ENCODE peak calls at places on chromosomes 12 and 14, in eight cellular contexts. One of them, this sample, is unnamed.

GRCh38 chr14:31339743-31340142 is 80.6 kb downstream of the HEATR5A start:
- DNase-seq in hepatocyte: no peak
- DNase-seq in esophagus squamous epithelium: no peak
- DNase-seq in SK-N-SH: no peak
- DNase-seq in A549: no peak
- DNase-seq in IMR-90: no peak
- DNase-seq in tibial artery: no peak
- DNase-seq in upper lobe of right lung: no peak
- DNase-seq in this sample: no peak

GRCh38 chr14:61659582-61659981 is 35.7 kb upstream of the HIF1A start:
- DNase-seq in hepatocyte: no peak
- DNase-seq in esophagus squamous epithelium: no peak
- DNase-seq in SK-N-SH: no peak
- DNase-seq in A549: no peak
- DNase-seq in IMR-90: peak
- DNase-seq in tibial artery: no peak
- DNase-seq in upper lobe of right lung: no peak
- DNase-seq in this sample: no peak

GRCh38 chr12:14111230-14111865 is 129.9 kb upstream of the GRIN2B start:
- DNase-seq in hepatocyte: peak
- DNase-seq in esophagus squamous epithelium: no peak
- DNase-seq in SK-N-SH: peak
- DNase-seq in A549: peak
- DNase-seq in IMR-90: no peak
- DNase-seq in tibial artery: no peak
- DNase-seq in upper lobe of right lung: no peak
- DNase-seq in this sample: peak

GRCh38 chr14:73785834-73786631 is 65.6 kb upstream of the PTGR2 start:
- DNase-seq in hepatocyte: peak
- DNase-seq in esophagus squamous epithelium: no peak
- DNase-seq in SK-N-SH: peak
- DNase-seq in A549: peak
- DNase-seq in IMR-90: peak
- DNase-seq in tibial artery: peak
- DNase-seq in upper lobe of right lung: peak
- DNase-seq in this sample: peak

GRCh38 chr14:90239139-90239538 is 17.2 kb upstream of the PSMC1 start:
- DNase-seq in hepatocyte: no peak
- DNase-seq in esophagus squamous epithelium: no peak
- DNase-seq in SK-N-SH: no peak
- DNase-seq in A549: peak
- DNase-seq in IMR-90: no peak
- DNase-seq in tibial artery: no peak
- DNase-seq in upper lobe of right lung: no peak
- DNase-seq in this sample: no peak

GRCh38 chr12:88334271-88334670 is 192.2 kb downstream of the TMTC3 start:
- DNase-seq in hepatocyte: peak
- DNase-seq in esophagus squamous epithelium: no peak
- DNase-seq in SK-N-SH: no peak
- DNase-seq in A549: no peak
- DNase-seq in IMR-90: peak
- DNase-seq in tibial artery: no peak
- DNase-seq in upper lobe of right lung: no peak
- DNase-seq in this sample: no peak

GRCh38 chr14:55301722-55302121 is 30.5 kb downstream of the FBXO34 start:
- DNase-seq in hepatocyte: peak
- DNase-seq in esophagus squamous epithelium: no peak
- DNase-seq in SK-N-SH: peak
- DNase-seq in A549: peak
- DNase-seq in IMR-90: peak
- DNase-seq in tibial artery: no peak
- DNase-seq in upper lobe of right lung: no peak
- DNase-seq in this sample: no peak

GRCh38 chr12:62625238-62625637 is 158.6 kb downstream of the MON2 start:
- DNase-seq in hepatocyte: peak
- DNase-seq in esophagus squamous epithelium: no peak
- DNase-seq in SK-N-SH: no peak
- DNase-seq in A549: no peak
- DNase-seq in IMR-90: peak
- DNase-seq in tibial artery: no peak
- DNase-seq in upper lobe of right lung: no peak
- DNase-seq in this sample: no peak

GRCh38 chr12:98057701-98058100 is 457.7 kb upstream of the TMPO start:
- DNase-seq in hepatocyte: no peak
- DNase-seq in esophagus squamous epithelium: no peak
- DNase-seq in SK-N-SH: no peak
- DNase-seq in A549: no peak
- DNase-seq in IMR-90: no peak
- DNase-seq in tibial artery: no peak
- DNase-seq in upper lobe of right lung: no peak
- DNase-seq in this sample: no peak

GRCh38 chr12:109098142-109098652 is 800 bp downstream of the UNG start:
- DNase-seq in hepatocyte: peak
- DNase-seq in esophagus squamous epithelium: no peak
- DNase-seq in SK-N-SH: no peak
- DNase-seq in A549: no peak
- DNase-seq in IMR-90: peak
- DNase-seq in tibial artery: peak
- DNase-seq in upper lobe of right lung: peak
- DNase-seq in this sample: no peak

GRCh38 chr14:20690848-20691640 is 2.5 kb downstream of the ANG start:
- DNase-seq in hepatocyte: peak
- DNase-seq in esophagus squamous epithelium: no peak
- DNase-seq in SK-N-SH: peak
- DNase-seq in A549: peak
- DNase-seq in IMR-90: peak
- DNase-seq in tibial artery: no peak
- DNase-seq in upper lobe of right lung: no peak
- DNase-seq in this sample: no peak

GRCh38 chr14:36258241-36258640 is 62.2 kb downstream of the MBIP start:
- DNase-seq in hepatocyte: no peak
- DNase-seq in esophagus squamous epithelium: no peak
- DNase-seq in SK-N-SH: no peak
- DNase-seq in A549: no peak
- DNase-seq in IMR-90: no peak
- DNase-seq in tibial artery: no peak
- DNase-seq in upper lobe of right lung: no peak
- DNase-seq in this sample: no peak

GRCh38 chr14:36256131-36256801 is 64.2 kb downstream of the MBIP start:
- DNase-seq in hepatocyte: peak
- DNase-seq in esophagus squamous epithelium: no peak
- DNase-seq in SK-N-SH: no peak
- DNase-seq in A549: no peak
- DNase-seq in IMR-90: no peak
- DNase-seq in tibial artery: no peak
- DNase-seq in upper lobe of right lung: no peak
- DNase-seq in this sample: no peak

GRCh38 chr14:36254020-36254614 is 66.3 kb downstream of the MBIP start:
- DNase-seq in hepatocyte: peak
- DNase-seq in esophagus squamous epithelium: no peak
- DNase-seq in SK-N-SH: no peak
- DNase-seq in A549: no peak
- DNase-seq in IMR-90: peak
- DNase-seq in tibial artery: no peak
- DNase-seq in upper lobe of right lung: no peak
- DNase-seq in this sample: no peak
- TF ChIP-seq CTCF in hepatocyte: peak
- TF ChIP-seq CTCF in esophagus squamous epithelium: no peak
- TF ChIP-seq CTCF in SK-N-SH: peak
- TF ChIP-seq CTCF in A549: no peak
- TF ChIP-seq CTCF in IMR-90: peak
- TF ChIP-seq CTCF in tibial artery: no peak
- TF ChIP-seq CTCF in upper lobe of right lung: peak
- TF ChIP-seq CTCF in this sample: no peak

GRCh38 chr14:88189040-88189839 is 133.8 kb downstream of the KCNK10 start:
- DNase-seq in hepatocyte: peak
- DNase-seq in esophagus squamous epithelium: no peak
- DNase-seq in SK-N-SH: peak
- DNase-seq in A549: peak
- DNase-seq in IMR-90: peak
- DNase-seq in tibial artery: no peak
- DNase-seq in upper lobe of right lung: no peak
- DNase-seq in this sample: peak
- H3K4me3 ChIP-seq in hepatocyte: no peak
- H3K4me3 ChIP-seq in esophagus squamous epithelium: no peak
- H3K4me3 ChIP-seq in SK-N-SH: no peak
- H3K4me3 ChIP-seq in A549: no peak
- H3K4me3 ChIP-seq in IMR-90: peak
- H3K4me3 ChIP-seq in tibial artery: no peak
- H3K4me3 ChIP-seq in upper lobe of right lung: peak
- H3K4me3 ChIP-seq in this sample: peak

GRCh38 chr14:105092912-105093425 is 27.7 kb upstream of the GPR132 start:
- DNase-seq in hepatocyte: peak
- DNase-seq in esophagus squamous epithelium: no peak
- DNase-seq in SK-N-SH: peak
- DNase-seq in A549: peak
- DNase-seq in IMR-90: peak
- DNase-seq in tibial artery: peak
- DNase-seq in upper lobe of right lung: peak
- DNase-seq in this sample: peak
- H3K27ac ChIP-seq in hepatocyte: peak
- H3K27ac ChIP-seq in esophagus squamous epithelium: peak
- H3K27ac ChIP-seq in SK-N-SH: peak
- H3K27ac ChIP-seq in A549: peak
- H3K27ac ChIP-seq in IMR-90: peak
- H3K27ac ChIP-seq in tibial artery: peak
- H3K27ac ChIP-seq in upper lobe of right lung: peak
- H3K27ac ChIP-seq in this sample: peak

GRCh38 chr14:59631237-59631636 is 54.6 kb upstream of the CCDC175 start:
- DNase-seq in hepatocyte: no peak
- DNase-seq in esophagus squamous epithelium: no peak
- DNase-seq in SK-N-SH: peak
- DNase-seq in A549: peak
- DNase-seq in IMR-90: no peak
- DNase-seq in tibial artery: no peak
- DNase-seq in upper lobe of right lung: no peak
- DNase-seq in this sample: peak
- TF ChIP-seq CTCF in hepatocyte: no peak
- TF ChIP-seq CTCF in esophagus squamous epithelium: no peak
- TF ChIP-seq CTCF in SK-N-SH: peak
- TF ChIP-seq CTCF in A549: no peak
- TF ChIP-seq CTCF in IMR-90: no peak
- TF ChIP-seq CTCF in tibial artery: peak
- TF ChIP-seq CTCF in upper lobe of right lung: peak
- TF ChIP-seq CTCF in this sample: peak

GRCh38 chr12:7058850-7059249 is 1.7 kb upstream of the C1S start:
- DNase-seq in hepatocyte: no peak
- DNase-seq in esophagus squamous epithelium: no peak
- DNase-seq in SK-N-SH: no peak
- DNase-seq in A549: no peak
- DNase-seq in IMR-90: no peak
- DNase-seq in tibial artery: no peak
- DNase-seq in upper lobe of right lung: no peak
- DNase-seq in this sample: no peak

GRCh38 chr12:7059780-7060179 is 738 bp upstream of the C1S start:
- DNase-seq in hepatocyte: no peak
- DNase-seq in esophagus squamous epithelium: no peak
- DNase-seq in SK-N-SH: no peak
- DNase-seq in A549: no peak
- DNase-seq in IMR-90: no peak
- DNase-seq in tibial artery: no peak
- DNase-seq in upper lobe of right lung: no peak
- DNase-seq in this sample: no peak

GRCh38 chr12:7060353-7060954 is at the start of gene C1S:
- DNase-seq in hepatocyte: peak
- DNase-seq in esophagus squamous epithelium: no peak
- DNase-seq in SK-N-SH: peak
- DNase-seq in A549: peak
- DNase-seq in IMR-90: peak
- DNase-seq in tibial artery: peak
- DNase-seq in upper lobe of right lung: peak
- DNase-seq in this sample: peak

GRCh38 chr12:7061596-7061995 is 1.1 kb downstream of the C1S start:
- DNase-seq in hepatocyte: no peak
- DNase-seq in esophagus squamous epithelium: no peak
- DNase-seq in SK-N-SH: no peak
- DNase-seq in A549: no peak
- DNase-seq in IMR-90: no peak
- DNase-seq in tibial artery: no peak
- DNase-seq in upper lobe of right lung: no peak
- DNase-seq in this sample: no peak

GRCh38 chr12:7061138-7061537 is 620 bp downstream of the C1S start:
- DNase-seq in hepatocyte: no peak
- DNase-seq in esophagus squamous epithelium: no peak
- DNase-seq in SK-N-SH: no peak
- DNase-seq in A549: no peak
- DNase-seq in IMR-90: no peak
- DNase-seq in tibial artery: no peak
- DNase-seq in upper lobe of right lung: no peak
- DNase-seq in this sample: no peak
- H3K4me3 ChIP-seq in hepatocyte: no peak
- H3K4me3 ChIP-seq in esophagus squamous epithelium: peak
- H3K4me3 ChIP-seq in SK-N-SH: no peak
- H3K4me3 ChIP-seq in A549: peak
- H3K4me3 ChIP-seq in IMR-90: peak
- H3K4me3 ChIP-seq in tibial artery: peak
- H3K4me3 ChIP-seq in upper lobe of right lung: peak
- H3K4me3 ChIP-seq in this sample: no peak

DNA sequence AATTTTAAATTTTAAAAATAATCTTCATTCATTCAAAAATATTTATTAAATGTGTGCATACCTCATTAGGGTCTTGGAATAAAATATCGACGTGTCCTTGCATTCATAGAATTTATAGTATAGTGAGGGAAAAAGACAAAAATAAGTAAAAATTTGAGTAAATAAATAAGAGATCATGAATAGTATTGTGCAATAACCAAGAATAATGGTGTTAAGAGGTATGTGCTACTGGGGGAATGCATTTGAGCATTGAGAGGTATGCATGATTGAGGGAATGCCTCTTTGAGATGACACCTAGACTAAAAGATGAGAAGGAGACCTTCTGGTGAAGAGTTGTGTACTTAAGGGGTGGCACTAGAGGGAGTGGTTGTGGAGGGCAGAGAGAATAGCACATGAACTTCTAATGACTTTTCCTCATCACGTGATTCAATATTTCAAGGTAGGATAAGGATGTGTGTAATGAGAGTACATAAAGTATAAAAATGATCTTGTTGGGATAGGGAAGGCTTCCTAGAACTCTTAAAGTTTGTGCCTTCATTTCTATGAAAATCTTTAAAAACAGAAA is 18.8 kb upstream of the CATSPERB start:
- DNase-seq in hepatocyte: no peak
- DNase-seq in esophagus squamous epithelium: no peak
- DNase-seq in SK-N-SH: no peak
- DNase-seq in A549: no peak
- DNase-seq in IMR-90: no peak
- DNase-seq in tibial artery: no peak
- DNase-seq in upper lobe of right lung: no peak
- DNase-seq in this sample: no peak
- H3K27ac ChIP-seq in hepatocyte: no peak
- H3K27ac ChIP-seq in esophagus squamous epithelium: no peak
- H3K27ac ChIP-seq in SK-N-SH: no peak
- H3K27ac ChIP-seq in A549: no peak
- H3K27ac ChIP-seq in IMR-90: no peak
- H3K27ac ChIP-seq in tibial artery: no peak
- H3K27ac ChIP-seq in upper lobe of right lung: no peak
- H3K27ac ChIP-seq in this sample: no peak

GRCh38 chr12:95918194-95918993 is 24.0 kb downstream of the CCDC38 start:
- DNase-seq in hepatocyte: peak
- DNase-seq in esophagus squamous epithelium: no peak
- DNase-seq in SK-N-SH: peak
- DNase-seq in A549: peak
- DNase-seq in IMR-90: peak
- DNase-seq in tibial artery: no peak
- DNase-seq in upper lobe of right lung: no peak
- DNase-seq in this sample: peak
- TF ChIP-seq CTCF in hepatocyte: peak
- TF ChIP-seq CTCF in esophagus squamous epithelium: peak
- TF ChIP-seq CTCF in SK-N-SH: peak
- TF ChIP-seq CTCF in A549: peak
- TF ChIP-seq CTCF in IMR-90: peak
- TF ChIP-seq CTCF in tibial artery: peak
- TF ChIP-seq CTCF in upper lobe of right lung: peak
- TF ChIP-seq CTCF in this sample: peak

GRCh38 chr12:120980800-120981368 is 2.5 kb downstream of the HNF1A start:
- DNase-seq in hepatocyte: peak
- DNase-seq in esophagus squamous epithelium: no peak
- DNase-seq in SK-N-SH: no peak
- DNase-seq in A549: peak
- DNase-seq in IMR-90: no peak
- DNase-seq in tibial artery: no peak
- DNase-seq in upper lobe of right lung: no peak
- DNase-seq in this sample: no peak
- H3K4me3 ChIP-seq in hepatocyte: peak
- H3K4me3 ChIP-seq in esophagus squamous epithelium: no peak
- H3K4me3 ChIP-seq in SK-N-SH: no peak
- H3K4me3 ChIP-seq in A549: peak
- H3K4me3 ChIP-seq in IMR-90: no peak
- H3K4me3 ChIP-seq in tibial artery: no peak
- H3K4me3 ChIP-seq in upper lobe of right lung: no peak
- H3K4me3 ChIP-seq in this sample: no peak

This sample was measured in WERI-Rb-1.